ENCODE peak calls at places on chromosomes 3 and 15, in ten cellular contexts. Q is IMR-90; Y is fibroblast of lung; W is uterus; N is iPS DF 6.9; L is CD4-positive, alpha-beta T cell; D is psoas muscle; R is heart right ventricle; T is sigmoid colon; X is SK-N-MC. G is an unnamed sample.

GRCh38 chr15:58241872-58242271 is 103.7 kb downstream of the AQP9 start:
- DNase-seq in Q (no peak), Y (no peak), W (no peak), N (no peak), L (no peak), D (no peak), R (no peak), T (no peak), X (no peak), G (no peak)

GRCh38 chr3:45551214-45552010 is 43.1 kb upstream of the LIMD1 start:
- DNase-seq in Q (peak), Y (peak), W (peak), N (no peak), L (no peak), D (peak), R (peak), T (peak), X (no peak), G (peak)

GRCh38 chr3:194003128-194004057 is 132.6 kb upstream of the HES1 start:
- DNase-seq in Q (peak), Y (peak), W (peak), N (no peak), L (no peak), D (peak), R (peak), T (peak), X (no peak), G (peak)

GRCh38 chr3:5569152-5569551 is 381.6 kb downstream of the EDEM1 start:
- DNase-seq in Q (no peak), Y (no peak), W (no peak), N (no peak), L (no peak), D (no peak), R (no peak), T (no peak), X (no peak), G (no peak)

GRCh38 chr3:195187609-195188529 is 83.1 kb downstream of the XXYLT1 start:
- DNase-seq in Q (peak), Y (peak), W (peak), N (no peak), L (no peak), D (no peak), R (no peak), T (peak), X (no peak), G (peak)

GRCh38 chr3:73820431-73820830 is 195.7 kb upstream of the PDZRN3 start:
- DNase-seq in Q (no peak), Y (no peak), W (no peak), N (no peak), L (no peak), D (no peak), R (no peak), T (no peak), X (no peak), G (no peak)

GRCh38 chr3:2484162-2485026 is 385.7 kb downstream of the CNTN4 start:
- DNase-seq in Q (no peak), Y (no peak), W (no peak), N (no peak), L (no peak), D (no peak), R (no peak), T (no peak), X (no peak), G (no peak)

GRCh38 chr3:170961616-170962400 is 53.4 kb upstream of the EIF5A2 start:
- DNase-seq in Q (peak), Y (peak), W (no peak), N (no peak), L (no peak), D (no peak), R (no peak), T (no peak), X (peak), G (no peak)

GRCh38 chr3:139970526-139970925 is 35.5 kb downstream of the CLSTN2 start:
- DNase-seq in Q (no peak), Y (no peak), W (no peak), N (no peak), L (no peak), D (no peak), R (no peak), T (no peak), X (no peak), G (no peak)

GRCh38 chr3:139979991-139980390 is 45.0 kb downstream of the CLSTN2 start:
- DNase-seq in Q (no peak), Y (no peak), W (no peak), N (no peak), L (no peak), D (no peak), R (no peak), T (no peak), X (no peak), G (no peak)

GRCh38 chr3:139974809-139975425 is 39.9 kb downstream of the CLSTN2 start:
- DNase-seq in Q (no peak), Y (no peak), W (no peak), N (no peak), L (no peak), D (no peak), R (no peak), T (no peak), X (no peak), G (no peak)

GRCh38 chr3:139978966-139979365 is 44.0 kb downstream of the CLSTN2 start:
- DNase-seq in Q (no peak), Y (no peak), W (no peak), N (no peak), L (no peak), D (no peak), R (no peak), T (no peak), X (no peak), G (no peak)

GRCh38 chr3:139975592-139976360 is 40.8 kb downstream of the CLSTN2 start:
- DNase-seq in Q (no peak), Y (no peak), W (no peak), N (no peak), L (no peak), D (no peak), R (peak), T (no peak), X (no peak), G (no peak)
- H3K27ac ChIP-seq in Q (no peak), Y (no peak), W (no peak), N (no peak), L (no peak), D (no peak), R (no peak), T (no peak), X (no peak), G (no peak)

GRCh38 chr15:29392358-29392757 is 122.7 kb upstream of the NSMCE3 start:
- DNase-seq in Q (no peak), Y (no peak), W (no peak), N (no peak), L (no peak), D (no peak), R (no peak), T (no peak), X (no peak), G (no peak)

GRCh38 chr15:29398907-29399306 is 129.3 kb upstream of the NSMCE3 start:
- DNase-seq in Q (no peak), Y (no peak), W (no peak), N (no peak), L (no peak), D (no peak), R (no peak), T (no peak), X (no peak), G (no peak)

GRCh38 chr15:29396176-29396811 is 126.7 kb upstream of the NSMCE3 start:
- DNase-seq in Q (no peak), Y (no peak), W (no peak), N (no peak), L (no peak), D (no peak), R (no peak), T (no peak), X (no peak), G (no peak)

DNA sequence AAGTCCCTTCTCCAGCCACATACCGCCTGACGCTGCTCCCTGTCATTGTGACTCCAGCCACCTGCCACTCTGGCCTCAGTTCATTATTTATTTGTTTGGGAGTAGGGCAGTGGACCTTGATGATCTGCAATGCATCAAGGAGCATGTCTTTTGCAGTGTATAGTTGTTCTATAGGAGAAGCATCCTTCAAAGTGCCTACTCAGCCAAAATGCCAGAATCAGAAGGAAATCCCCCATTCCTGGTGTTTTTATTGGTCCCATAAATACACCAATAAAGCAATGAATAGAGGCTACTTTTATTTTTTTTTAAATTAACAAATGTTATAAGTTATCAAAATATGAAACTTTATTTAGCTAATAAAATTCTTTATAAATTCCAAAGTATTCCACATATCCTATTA is 123.8 kb upstream of the NSMCE3 start:
- DNase-seq in Q (no peak), Y (no peak), W (no peak), N (no peak), L (no peak), D (no peak), R (no peak), T (no peak), X (no peak), G (no peak)
- H3K27ac ChIP-seq in Q (no peak), Y (no peak), W (no peak), N (no peak), L (no peak), D (no peak), R (no peak), T (no peak), X (no peak), G (no peak)

GRCh38 chr15:63532307-63532744 is 27.9 kb downstream of the USP3 start:
- DNase-seq in Q (peak), Y (peak), W (no peak), N (no peak), L (no peak), D (no peak), R (no peak), T (no peak), X (peak), G (no peak)
- H3K27ac ChIP-seq in Q (no peak), Y (no peak), W (no peak), N (no peak), L (no peak), D (no peak), R (no peak), T (no peak), X (peak), G (no peak)

GRCh38 chr3:150069158-150069536 is 98.5 kb upstream of the PFN2 start:
- DNase-seq in Q (peak), Y (no peak), W (no peak), N (no peak), L (no peak), D (no peak), R (no peak), T (no peak), X (no peak), G (no peak)
- H3K27ac ChIP-seq in Q (no peak), Y (no peak), W (no peak), N (no peak), L (no peak), D (peak), R (no peak), T (no peak), X (no peak), G (no peak)

GRCh38 chr3:36907911-36908646 is 36.8 kb downstream of the TRANK1 start:
- DNase-seq in Q (peak), Y (peak), W (peak), N (no peak), L (peak), D (no peak), R (peak), T (peak), X (no peak), G (no peak)

GRCh38 chr3:36908647-36909180 is 36.1 kb downstream of the TRANK1 start:
- DNase-seq in Q (no peak), Y (no peak), W (no peak), N (no peak), L (no peak), D (no peak), R (no peak), T (no peak), X (no peak), G (no peak)

GRCh38 chr3:36909181-36909580 is 35.7 kb downstream of the TRANK1 start:
- DNase-seq in Q (no peak), Y (no peak), W (no peak), N (no peak), L (no peak), D (no peak), R (no peak), T (no peak), X (no peak), G (no peak)

GRCh38 chr3:36909666-36910065 is 35.2 kb downstream of the TRANK1 start:
- DNase-seq in Q (no peak), Y (no peak), W (no peak), N (no peak), L (no peak), D (no peak), R (no peak), T (no peak), X (no peak), G (no peak)

DNA sequence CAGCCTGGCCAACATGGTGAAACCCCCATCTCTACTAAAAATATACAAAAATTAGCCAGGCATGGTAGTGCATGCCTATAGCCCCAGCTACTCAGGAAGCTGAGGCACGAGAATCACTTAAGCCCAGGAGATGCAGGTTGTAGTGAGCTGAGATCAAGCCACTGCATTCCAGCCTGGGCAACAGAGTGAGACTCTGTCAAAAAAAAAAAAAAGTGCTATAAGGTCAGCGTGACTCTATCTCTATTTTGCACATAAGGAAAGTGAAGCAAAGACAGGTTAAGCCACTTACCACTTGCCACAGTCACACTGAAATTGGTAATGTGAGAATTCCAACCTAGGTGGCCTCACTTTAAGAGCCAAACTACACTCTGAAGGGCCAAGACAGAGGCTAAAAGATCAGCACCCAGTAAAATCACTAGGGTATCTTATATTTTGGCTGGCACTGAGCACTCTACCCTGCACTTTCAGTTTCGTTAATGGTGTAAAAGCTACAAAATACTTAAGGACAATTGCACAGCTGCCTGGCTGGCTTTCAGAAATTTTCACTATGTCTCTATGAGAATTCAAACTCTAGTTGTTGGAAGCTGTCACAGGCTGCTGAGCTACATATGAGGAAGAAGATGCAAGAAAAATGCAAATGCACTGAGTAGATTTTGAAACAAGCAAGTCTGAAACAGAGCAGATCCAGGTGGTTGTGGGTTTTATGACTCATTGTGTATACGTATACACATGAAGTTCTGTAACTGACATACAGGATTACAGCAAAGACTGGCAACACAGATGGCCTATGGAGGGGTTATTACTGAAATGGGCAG is 32.7 kb downstream of the TRANK1 start:
- DNase-seq in Q (peak), Y (peak), W (no peak), N (no peak), L (no peak), D (no peak), R (no peak), T (no peak), X (no peak), G (peak)
- H3K27ac ChIP-seq in Q (peak), Y (no peak), W (peak), N (no peak), L (peak), D (no peak), R (no peak), T (peak), X (no peak), G (peak)

GRCh38 chr3:47989981-47990440 is 26.2 kb downstream of the MAP4 start:
- DNase-seq in Q (peak), Y (peak), W (peak), N (peak), L (peak), D (peak), R (peak), T (peak), X (peak), G (peak)

GRCh38 chr3:47985376-47985775 is 30.8 kb downstream of the MAP4 start:
- DNase-seq in Q (no peak), Y (no peak), W (no peak), N (no peak), L (no peak), D (no peak), R (no peak), T (no peak), X (peak), G (no peak)

GRCh38 chr3:47979070-47979469 is 37.1 kb downstream of the MAP4 start:
- DNase-seq in Q (no peak), Y (no peak), W (no peak), N (no peak), L (no peak), D (no peak), R (no peak), T (no peak), X (no peak), G (no peak)

GRCh38 chr3:47980795-47981194 is 35.4 kb downstream of the MAP4 start:
- DNase-seq in Q (peak), Y (no peak), W (no peak), N (no peak), L (no peak), D (no peak), R (no peak), T (no peak), X (no peak), G (no peak)

DNA sequence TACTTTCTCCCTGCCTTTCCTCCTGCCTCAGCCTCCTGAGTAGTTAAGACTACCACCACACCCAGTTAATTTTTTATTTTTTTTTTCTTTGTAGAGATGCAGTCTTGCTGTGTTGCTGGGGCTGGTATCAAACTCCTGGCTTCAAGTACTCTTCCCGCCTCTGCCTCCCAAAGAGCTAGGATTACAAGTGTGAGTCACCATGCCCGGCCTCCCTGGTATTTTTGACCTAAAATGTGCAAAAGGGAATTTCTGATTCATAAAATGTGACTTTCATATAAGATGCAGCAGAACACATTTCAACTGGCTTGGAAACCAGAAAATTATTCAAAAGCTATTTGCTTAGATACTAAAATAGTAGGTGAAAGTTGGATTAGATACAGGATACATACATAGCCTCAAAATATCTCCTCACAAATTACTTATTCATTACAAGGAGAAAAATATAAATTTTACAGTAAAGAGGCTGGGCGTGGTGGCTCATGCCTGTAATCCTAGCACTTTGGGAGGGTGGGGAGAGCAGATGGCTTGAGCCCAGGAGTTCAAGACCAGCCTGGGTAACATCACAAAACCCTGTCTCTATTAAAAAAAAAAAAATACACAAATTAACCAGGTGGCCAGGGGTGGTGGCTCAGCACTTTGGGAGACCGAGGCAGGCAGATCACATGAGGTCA is 32.0 kb downstream of the MAP4 start:
- DNase-seq in Q (peak), Y (peak), W (no peak), N (no peak), L (no peak), D (no peak), R (no peak), T (no peak), X (no peak), G (peak)
- H3K27ac ChIP-seq in Q (peak), Y (peak), W (no peak), N (no peak), L (no peak), D (no peak), R (no peak), T (no peak), X (no peak), G (no peak)

DNA sequence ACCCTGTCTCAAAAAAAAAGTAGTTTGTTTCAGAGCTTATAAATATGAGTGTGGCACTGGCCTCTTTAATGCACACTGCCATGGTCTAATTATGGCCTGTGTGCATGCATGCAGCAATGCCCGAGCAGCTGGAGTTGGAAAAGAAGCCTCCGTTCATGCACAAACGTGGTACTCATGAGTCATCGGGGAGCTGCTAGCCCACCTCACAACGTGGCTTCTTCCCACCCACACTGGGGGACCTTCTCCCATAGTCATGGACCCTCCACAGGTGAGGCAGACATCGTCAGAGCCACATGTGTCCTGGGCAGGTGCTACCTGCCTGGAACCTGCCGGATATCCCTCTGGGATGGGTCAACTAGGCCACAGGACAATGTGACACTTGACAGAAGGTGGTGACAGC is 66.7 kb downstream of the ATP10A start:
- DNase-seq in Q (no peak), Y (no peak), W (no peak), N (no peak), L (no peak), D (no peak), R (no peak), T (no peak), X (no peak), G (no peak)
- H3K27ac ChIP-seq in Q (no peak), Y (no peak), W (no peak), N (no peak), L (no peak), D (no peak), R (no peak), T (peak), X (no peak), G (no peak)

GRCh38 chr3:49470714-49471420 is 800 bp downstream of the DAG1 start:
- DNase-seq in Q (no peak), Y (peak), W (peak), N (no peak), L (no peak), D (no peak), R (no peak), T (no peak), X (no peak), G (peak)
- H3K27ac ChIP-seq in Q (peak), Y (peak), W (peak), N (no peak), L (peak), D (peak), R (peak), T (peak), X (peak), G (peak)